ENCODE peak calls at places on chromosomes 11 and 22, in nine cellular contexts. K, R, V, M, O, L, Z, E and J are unnamed samples.

GRCh38 chr11:33721291-33721840 is 14.9 kb downstream of the CD59 start:
- DNase-seq in K (peak; percentile 68), R (peak; percentile 55), V (no peak), M (peak; percentile 74), O (no peak), L (no peak), Z (no peak), E (peak; percentile 77), J (no peak)

GRCh38 chr11:66360406-66361073 is 11.0 kb downstream of the SLC29A2 start:
- DNase-seq in K (no peak), R (no peak), V (no peak), M (no peak), O (no peak), L (no peak), Z (no peak), E (no peak), J (no peak)

GRCh38 chr22:48045369-48045768 is 1282.9 kb downstream of the TBC1D22A start:
- DNase-seq in K (no peak), R (no peak), V (no peak), M (no peak), O (no peak), L (no peak), Z (peak; percentile 85), E (no peak), J (peak; percentile 66)

GRCh38 chr11:123183391-123184099 is 11.5 kb downstream of the CLMP start:
- DNase-seq in K (peak; percentile 72), R (peak; percentile 42), V (no peak), M (no peak), O (no peak), L (no peak), Z (peak; percentile 45), E (peak; percentile 47), J (no peak)

GRCh38 chr11:65555693-65556231 is 2.4 kb downstream of the LTBP3 start:
- DNase-seq in K (peak; percentile 93), R (peak; percentile 82), V (peak; percentile 87), M (peak; percentile 76), O (peak; percentile 57), L (no peak), Z (no peak), E (peak; percentile 92), J (no peak)

GRCh38 chr11:7480132-7480531 is 5.2 kb upstream of the OLFML1 start:
- DNase-seq in K (peak; percentile 70), R (no peak), V (no peak), M (no peak), O (no peak), L (no peak), Z (no peak), E (no peak), J (no peak)

GRCh38 chr11:89327885-89328284 is 150.2 kb downstream of the TYR start:
- DNase-seq in K (no peak), R (no peak), V (no peak), M (no peak), O (no peak), L (no peak), Z (no peak), E (no peak), J (no peak)

GRCh38 chr11:88059326-88059725 is 115.9 kb downstream of the RAB38 start:
- DNase-seq in K (peak; percentile 14), R (no peak), V (no peak), M (peak; percentile 15), O (no peak), L (no peak), Z (no peak), E (no peak), J (no peak)

GRCh38 chr11:45155058-45155551 is 8.7 kb downstream of the PRDM11 start:
- DNase-seq in K (peak; percentile 20), R (no peak), V (peak; percentile 77), M (no peak), O (no peak), L (no peak), Z (no peak), E (no peak), J (no peak)

GRCh38 chr22:30266445-30267381 is at the start of gene OSM:
- DNase-seq in K (no peak), R (no peak), V (no peak), M (no peak), O (no peak), L (no peak), Z (peak; percentile 69), E (no peak), J (no peak)

GRCh38 chr11:8608646-8609045 is 14.6 kb upstream of the STK33 start:
- DNase-seq in K (peak; percentile 57), R (peak; percentile 26), V (peak; percentile 1), M (peak; percentile 50), O (no peak), L (no peak), Z (no peak), E (peak; percentile 59), J (no peak)

GRCh38 chr11:27926981-27927481 is 180.9 kb downstream of the KIF18A start:
- DNase-seq in K (peak; percentile 67), R (peak; percentile 96), V (no peak), M (peak; percentile 79), O (no peak), L (no peak), Z (no peak), E (peak; percentile 74), J (no peak)

GRCh38 chr11:71914127-71914526 is 14.3 kb downstream of the XNDC1N start:
- DNase-seq in K (peak; percentile 88), R (no peak), V (no peak), M (no peak), O (no peak), L (no peak), Z (no peak), E (no peak), J (no peak)

GRCh38 chr22:49658902-49659280 is 168.8 kb downstream of the BRD1 start:
- DNase-seq in K (no peak), R (no peak), V (no peak), M (no peak), O (no peak), L (no peak), Z (no peak), E (no peak), J (no peak)

GRCh38 chr11:126485021-126485781 is 129.7 kb downstream of the ST3GAL4 start:
- DNase-seq in K (peak; percentile 49), R (peak; percentile 79), V (no peak), M (peak; percentile 2), O (no peak), L (no peak), Z (peak; percentile 33), E (peak; percentile 14), J (no peak)

GRCh38 chr11:86274503-86274902 is 27.5 kb upstream of the HIKESHI start:
- DNase-seq in K (no peak), R (no peak), V (no peak), M (no peak), O (no peak), L (no peak), Z (no peak), E (no peak), J (no peak)
- TF ChIP-seq CTCF in K (peak; percentile 24), R (peak; percentile 56), V (no peak), M (peak; percentile 50), O (no peak), L (no peak), Z (peak; percentile 18), E (peak; percentile 8), J (peak; percentile 39)

DNA sequence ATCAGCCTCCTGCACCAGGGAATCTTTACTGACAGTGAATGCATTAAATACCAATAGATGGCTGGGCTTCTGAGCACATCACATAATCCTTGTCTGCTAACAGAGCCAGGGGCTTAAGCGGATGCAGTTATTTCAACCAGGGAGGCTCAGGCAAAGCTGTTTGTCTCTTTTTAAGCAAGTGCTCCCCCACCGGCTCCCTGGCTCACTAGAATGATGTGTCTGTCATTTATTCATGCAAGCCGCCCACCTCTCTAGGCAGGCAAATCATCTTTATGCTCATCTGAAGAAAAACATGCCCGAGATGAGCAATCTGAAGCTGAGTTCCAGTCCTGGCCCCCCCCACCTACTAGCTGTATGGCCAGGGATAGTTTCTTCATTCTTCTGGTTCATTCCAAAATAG is 182.2 kb downstream of the TENM4 start:
- DNase-seq in K (no peak), R (no peak), V (no peak), M (no peak), O (no peak), L (no peak), Z (no peak), E (no peak), J (no peak)
- TF ChIP-seq CTCF in K (no peak), R (no peak), V (no peak), M (no peak), O (no peak), L (no peak), Z (no peak), E (no peak), J (no peak)

GRCh38 chr22:21593406-21594232 is 26.1 kb downstream of the UBE2L3 start:
- DNase-seq in K (no peak), R (no peak), V (no peak), M (no peak), O (no peak), L (no peak), Z (no peak), E (no peak), J (no peak)
- TF ChIP-seq CTCF in K (peak; percentile 30), R (peak; percentile 70), V (no peak), M (peak; percentile 66), O (no peak), L (no peak), Z (no peak), E (peak; percentile 45), J (peak; percentile 14)

GRCh38 chr11:81494431-81494830 is 1239.2 kb downstream of the FAM181B start:
- DNase-seq in K (no peak), R (no peak), V (no peak), M (no peak), O (no peak), L (no peak), Z (no peak), E (no peak), J (no peak)

GRCh38 chr11:81496566-81496965 is 1237.1 kb downstream of the FAM181B start:
- DNase-seq in K (no peak), R (no peak), V (no peak), M (no peak), O (no peak), L (no peak), Z (no peak), E (no peak), J (no peak)

GRCh38 chr11:81492923-81493445 is 1240.7 kb downstream of the FAM181B start:
- DNase-seq in K (no peak), R (no peak), V (no peak), M (no peak), O (no peak), L (no peak), Z (no peak), E (no peak), J (no peak)

GRCh38 chr11:81495699-81496292 is 1237.9 kb downstream of the FAM181B start:
- DNase-seq in K (no peak), R (no peak), V (no peak), M (no peak), O (no peak), L (no peak), Z (no peak), E (no peak), J (no peak)

DNA sequence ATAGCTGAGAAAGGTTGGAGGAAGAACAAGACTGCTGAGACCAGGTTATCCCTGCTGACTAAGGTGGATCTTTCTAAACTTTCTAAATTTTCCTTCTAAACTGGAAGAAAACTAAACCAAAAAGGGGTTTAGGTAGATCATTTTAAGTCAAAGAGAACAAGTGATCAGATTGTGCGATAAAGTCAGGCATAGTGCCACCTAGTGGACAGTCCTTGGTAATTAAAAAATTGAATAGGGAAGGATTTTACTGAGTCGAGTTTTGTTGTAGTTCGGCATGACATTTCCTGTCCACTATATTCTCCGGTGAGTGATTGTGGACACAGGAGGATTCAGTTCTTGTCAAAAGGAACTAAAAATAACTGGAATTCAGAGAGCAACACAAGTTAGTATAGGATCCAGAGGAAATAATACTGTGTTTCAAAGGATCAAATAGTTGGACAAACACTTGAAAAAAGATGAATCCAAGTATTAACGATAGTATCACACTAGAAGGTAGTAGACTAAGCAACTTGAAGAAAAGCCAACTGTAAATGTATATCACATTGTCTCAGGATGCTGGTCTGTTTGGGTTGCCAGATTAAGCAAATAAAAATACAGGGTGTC is 1236.4 kb downstream of the FAM181B start:
- DNase-seq in K (peak; percentile 40), R (peak; percentile 16), V (no peak), M (peak; percentile 55), O (no peak), L (no peak), Z (peak; percentile 48), E (peak; percentile 19), J (peak; percentile 3)
- TF ChIP-seq CTCF in K (peak; percentile 55), R (peak; percentile 83), V (peak; percentile 44), M (peak; percentile 51), O (peak; percentile 53), L (no peak), Z (peak; percentile 57), E (peak; percentile 68), J (peak; percentile 62)